ENCODE peak calls at places on chromosome 9, in seven cellular contexts. One of them, this sample, is unnamed.

GRCh38 chr9:107994638-107995037 is 505.1 kb upstream of the KLF4 start:
- DNase-seq in cardiac muscle cell: no peak
- DNase-seq in epithelial cell of esophagus: no peak
- DNase-seq in CD4-positive, alpha-beta T cell: no peak
- DNase-seq in HFF-Myc: no peak
- DNase-seq in A549: no peak
- DNase-seq in AG10803: peak; percentile 49
- DNase-seq in this sample: no peak

GRCh38 chr9:135035781-135036760 is 51.4 kb upstream of the OLFM1 start:
- DNase-seq in cardiac muscle cell: no peak
- DNase-seq in epithelial cell of esophagus: no peak
- DNase-seq in HFF-Myc: no peak
- DNase-seq in CD4-positive, alpha-beta T cell: no peak
- DNase-seq in AG10803: no peak
- DNase-seq in A549: no peak
- DNase-seq in this sample: no peak

GRCh38 chr9:27365977-27366376 is 69.0 kb upstream of the EQTN start:
- DNase-seq in AG10803: peak; percentile 72
- DNase-seq in A549: no peak
- DNase-seq in cardiac muscle cell: no peak
- DNase-seq in epithelial cell of esophagus: no peak
- DNase-seq in HFF-Myc: no peak
- DNase-seq in CD4-positive, alpha-beta T cell: no peak
- DNase-seq in this sample: no peak

GRCh38 chr9:6567140-6567591 is 78.4 kb downstream of the GLDC start:
- DNase-seq in HFF-Myc: peak; percentile 47
- DNase-seq in CD4-positive, alpha-beta T cell: no peak
- DNase-seq in A549: peak; percentile 79
- DNase-seq in epithelial cell of esophagus: peak; percentile 99
- DNase-seq in cardiac muscle cell: no peak
- DNase-seq in AG10803: peak; percentile 88
- DNase-seq in this sample: no peak

GRCh38 chr9:114059047-114059803 is 18.9 kb downstream of the AMBP start:
- DNase-seq in cardiac muscle cell: no peak
- DNase-seq in epithelial cell of esophagus: no peak
- DNase-seq in AG10803: no peak
- DNase-seq in A549: no peak
- DNase-seq in CD4-positive, alpha-beta T cell: no peak
- DNase-seq in HFF-Myc: no peak
- DNase-seq in this sample: no peak

GRCh38 chr9:107809859-107810492 is 320.4 kb upstream of the KLF4 start:
- DNase-seq in A549: peak; percentile 16
- DNase-seq in AG10803: peak; percentile 44
- DNase-seq in HFF-Myc: no peak
- DNase-seq in epithelial cell of esophagus: peak; percentile 84
- DNase-seq in CD4-positive, alpha-beta T cell: no peak
- DNase-seq in cardiac muscle cell: no peak
- DNase-seq in this sample: no peak

GRCh38 chr9:71604197-71605063 is 163.9 kb downstream of the CEMIP2 start:
- DNase-seq in HFF-Myc: peak; percentile 39
- DNase-seq in epithelial cell of esophagus: peak; percentile 75
- DNase-seq in cardiac muscle cell: peak; percentile 85
- DNase-seq in AG10803: peak; percentile 69
- DNase-seq in CD4-positive, alpha-beta T cell: peak; percentile 66
- DNase-seq in A549: peak; percentile 78
- DNase-seq in this sample: no peak

GRCh38 chr9:121675381-121675780 is 23.9 kb downstream of the DAB2IP start:
- DNase-seq in CD4-positive, alpha-beta T cell: no peak
- DNase-seq in epithelial cell of esophagus: no peak
- DNase-seq in cardiac muscle cell: no peak
- DNase-seq in A549: no peak
- DNase-seq in HFF-Myc: no peak
- DNase-seq in AG10803: no peak
- DNase-seq in this sample: no peak

GRCh38 chr9:84975926-84976325 is 306.4 kb downstream of the NTRK2 start:
- DNase-seq in AG10803: no peak
- DNase-seq in epithelial cell of esophagus: no peak
- DNase-seq in A549: no peak
- DNase-seq in CD4-positive, alpha-beta T cell: no peak
- DNase-seq in cardiac muscle cell: no peak
- DNase-seq in HFF-Myc: no peak
- DNase-seq in this sample: no peak

GRCh38 chr9:121699271-121700164 is 48.1 kb downstream of the DAB2IP start:
- DNase-seq in epithelial cell of esophagus: peak; percentile 50
- DNase-seq in cardiac muscle cell: no peak
- DNase-seq in AG10803: peak; percentile 59
- DNase-seq in CD4-positive, alpha-beta T cell: peak; percentile 5
- DNase-seq in HFF-Myc: no peak
- DNase-seq in A549: no peak
- DNase-seq in this sample: no peak

GRCh38 chr9:98455957-98456621 is 200.6 kb upstream of the TBC1D2 start:
- DNase-seq in HFF-Myc: no peak
- DNase-seq in CD4-positive, alpha-beta T cell: no peak
- DNase-seq in AG10803: peak; percentile 71
- DNase-seq in cardiac muscle cell: peak; percentile 15
- DNase-seq in epithelial cell of esophagus: peak; percentile 90
- DNase-seq in A549: no peak
- DNase-seq in this sample: no peak

GRCh38 chr9:133477992-133478850 is 678 bp downstream of the SLC2A6 start:
- DNase-seq in HFF-Myc: no peak
- DNase-seq in epithelial cell of esophagus: peak; percentile 50
- DNase-seq in AG10803: peak; percentile 25
- DNase-seq in cardiac muscle cell: no peak
- DNase-seq in A549: no peak
- DNase-seq in CD4-positive, alpha-beta T cell: no peak
- DNase-seq in this sample: peak; percentile 78

GRCh38 chr9:119701651-119702050 is 332.4 kb upstream of the BRINP1 start:
- DNase-seq in AG10803: no peak
- DNase-seq in HFF-Myc: no peak
- DNase-seq in epithelial cell of esophagus: no peak
- DNase-seq in CD4-positive, alpha-beta T cell: no peak
- DNase-seq in cardiac muscle cell: no peak
- DNase-seq in A549: no peak
- DNase-seq in this sample: no peak

GRCh38 chr9:111952559-111952958 is 55.9 kb downstream of the UGCG start:
- DNase-seq in AG10803: peak; percentile 92
- DNase-seq in HFF-Myc: no peak
- DNase-seq in cardiac muscle cell: no peak
- DNase-seq in epithelial cell of esophagus: peak; percentile 85
- DNase-seq in A549: no peak
- DNase-seq in CD4-positive, alpha-beta T cell: no peak
- DNase-seq in this sample: no peak

GRCh38 chr9:134488251-134488900 is 153.2 kb upstream of the COL5A1 start:
- DNase-seq in CD4-positive, alpha-beta T cell: no peak
- DNase-seq in AG10803: peak; percentile 62
- DNase-seq in cardiac muscle cell: no peak
- DNase-seq in A549: no peak
- DNase-seq in HFF-Myc: no peak
- DNase-seq in epithelial cell of esophagus: no peak
- DNase-seq in this sample: no peak

GRCh38 chr9:81234924-81235610 is 454.3 kb downstream of the TLE1 start:
- DNase-seq in A549: no peak
- DNase-seq in cardiac muscle cell: peak; percentile 35
- DNase-seq in epithelial cell of esophagus: no peak
- DNase-seq in HFF-Myc: no peak
- DNase-seq in CD4-positive, alpha-beta T cell: no peak
- DNase-seq in AG10803: no peak
- DNase-seq in this sample: no peak

GRCh38 chr9:8468048-8468600 is 668.5 kb upstream of the DMAC1 start:
- DNase-seq in epithelial cell of esophagus: no peak
- DNase-seq in HFF-Myc: no peak
- DNase-seq in A549: no peak
- DNase-seq in cardiac muscle cell: no peak
- DNase-seq in CD4-positive, alpha-beta T cell: no peak
- DNase-seq in AG10803: no peak
- DNase-seq in this sample: no peak

GRCh38 chr9:98778711-98779530 is 17.4 kb downstream of the ANKS6 start:
- DNase-seq in cardiac muscle cell: no peak
- DNase-seq in epithelial cell of esophagus: peak; percentile 15
- DNase-seq in HFF-Myc: no peak
- DNase-seq in CD4-positive, alpha-beta T cell: no peak
- DNase-seq in A549: no peak
- DNase-seq in AG10803: no peak
- DNase-seq in this sample: no peak

GRCh38 chr9:72042928-72043327 is 17.5 kb downstream of the C9orf57 start:
- DNase-seq in epithelial cell of esophagus: no peak
- DNase-seq in cardiac muscle cell: no peak
- DNase-seq in AG10803: no peak
- DNase-seq in HFF-Myc: no peak
- DNase-seq in A549: no peak
- DNase-seq in CD4-positive, alpha-beta T cell: no peak
- DNase-seq in this sample: no peak

GRCh38 chr9:35318741-35319140 is 156.9 kb downstream of the UNC13B start:
- DNase-seq in A549: no peak
- DNase-seq in CD4-positive, alpha-beta T cell: no peak
- DNase-seq in AG10803: no peak
- DNase-seq in cardiac muscle cell: no peak
- DNase-seq in HFF-Myc: no peak
- DNase-seq in epithelial cell of esophagus: no peak
- DNase-seq in this sample: no peak

GRCh38 chr9:14438232-14438966 is 124.5 kb upstream of the NFIB start:
- DNase-seq in A549: no peak
- DNase-seq in HFF-Myc: no peak
- DNase-seq in CD4-positive, alpha-beta T cell: no peak
- DNase-seq in AG10803: no peak
- DNase-seq in epithelial cell of esophagus: no peak
- DNase-seq in cardiac muscle cell: no peak
- DNase-seq in this sample: no peak

GRCh38 chr9:68867066-68867465 is 146.8 kb downstream of the PRKACG start:
- DNase-seq in AG10803: no peak
- DNase-seq in CD4-positive, alpha-beta T cell: no peak
- DNase-seq in epithelial cell of esophagus: no peak
- DNase-seq in cardiac muscle cell: no peak
- DNase-seq in HFF-Myc: no peak
- DNase-seq in A549: no peak
- DNase-seq in this sample: no peak

GRCh38 chr9:20040991-20041606 is 252.3 kb upstream of the SLC24A2 start:
- DNase-seq in CD4-positive, alpha-beta T cell: no peak
- DNase-seq in cardiac muscle cell: no peak
- DNase-seq in epithelial cell of esophagus: no peak
- DNase-seq in AG10803: no peak
- DNase-seq in HFF-Myc: no peak
- DNase-seq in A549: no peak
- DNase-seq in this sample: no peak

GRCh38 chr9:18675973-18676372 is 202.0 kb downstream of the ADAMTSL1 start:
- DNase-seq in HFF-Myc: no peak
- DNase-seq in CD4-positive, alpha-beta T cell: no peak
- DNase-seq in AG10803: no peak
- DNase-seq in A549: no peak
- DNase-seq in epithelial cell of esophagus: no peak
- DNase-seq in cardiac muscle cell: no peak
- DNase-seq in this sample: no peak

GRCh38 chr9:35708146-35708545 is 18.4 kb upstream of the TPM2 start:
- DNase-seq in A549: no peak
- DNase-seq in cardiac muscle cell: no peak
- DNase-seq in AG10803: no peak
- DNase-seq in epithelial cell of esophagus: no peak
- DNase-seq in HFF-Myc: no peak
- DNase-seq in CD4-positive, alpha-beta T cell: no peak
- DNase-seq in this sample: no peak

GRCh38 chr9:114412057-114412683 is 24.4 kb upstream of the AKNA start:
- DNase-seq in AG10803: no peak
- DNase-seq in cardiac muscle cell: peak; percentile 33
- DNase-seq in A549: no peak
- DNase-seq in HFF-Myc: no peak
- DNase-seq in epithelial cell of esophagus: no peak
- DNase-seq in CD4-positive, alpha-beta T cell: no peak
- DNase-seq in this sample: no peak

GRCh38 chr9:126690431-126691051 is 76.8 kb downstream of the LMX1B start:
- DNase-seq in cardiac muscle cell: peak; percentile 76
- DNase-seq in epithelial cell of esophagus: peak; percentile 54
- DNase-seq in AG10803: no peak
- DNase-seq in HFF-Myc: no peak
- DNase-seq in A549: peak; percentile 51
- DNase-seq in CD4-positive, alpha-beta T cell: peak; percentile 37
- DNase-seq in this sample: peak; percentile 87
- TF ChIP-seq CTCF in cardiac muscle cell: peak; percentile 71
- TF ChIP-seq CTCF in epithelial cell of esophagus: peak; percentile 73
- TF ChIP-seq CTCF in AG10803: peak; percentile 46
- TF ChIP-seq CTCF in HFF-Myc: peak; percentile 74
- TF ChIP-seq CTCF in A549: peak; percentile 71
- TF ChIP-seq CTCF in CD4-positive, alpha-beta T cell: peak; percentile 64
- TF ChIP-seq CTCF in this sample: peak; percentile 85

DNA sequence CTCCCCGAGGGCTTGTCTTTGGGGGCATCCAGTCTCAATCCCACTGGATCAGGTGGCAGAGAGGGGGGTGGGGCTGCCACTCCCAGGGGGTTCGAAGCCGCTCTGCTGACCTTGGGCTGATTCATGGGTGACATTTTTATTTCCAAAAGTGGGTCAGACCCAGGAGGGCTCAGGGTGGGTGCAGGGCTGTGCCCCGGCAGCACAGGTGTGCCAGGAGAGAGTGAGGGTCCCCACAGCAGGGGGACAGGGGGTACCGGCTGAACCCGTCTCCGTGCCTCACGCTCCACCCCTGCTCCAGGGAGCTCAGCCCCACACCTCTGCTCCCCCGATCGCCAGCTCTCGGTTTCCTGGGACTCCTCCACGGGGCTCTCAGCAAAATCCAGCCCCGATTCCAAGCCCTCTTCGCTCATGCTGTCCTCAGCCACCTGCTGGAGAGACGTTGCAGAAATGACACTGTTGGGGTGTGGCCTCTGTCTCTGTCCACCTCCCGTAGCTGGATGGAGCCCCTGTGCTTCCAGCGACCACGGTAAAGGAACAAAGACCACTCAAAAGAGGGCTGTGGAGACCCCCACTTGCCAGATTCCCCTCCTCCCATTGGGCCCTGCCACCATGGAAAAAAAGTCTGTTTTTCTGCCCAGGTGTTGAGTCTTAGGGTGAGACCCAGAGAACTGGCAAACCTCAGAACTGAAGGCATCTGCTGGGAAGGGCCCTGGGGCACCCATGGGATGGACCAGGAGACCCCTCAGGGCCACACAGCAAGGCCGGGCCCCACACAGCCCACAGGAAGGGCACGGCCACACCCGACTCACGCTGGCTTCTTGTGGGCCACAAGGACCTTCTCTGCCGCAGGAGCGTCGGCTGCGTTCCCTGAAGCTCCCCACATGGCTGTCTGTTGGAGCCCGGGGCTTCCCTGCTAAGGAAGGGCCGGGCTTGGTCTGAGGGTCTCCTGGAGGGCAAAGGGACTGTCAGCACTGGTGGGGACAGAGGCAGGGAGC is 10.6 kb upstream of the QSOX2 start:
- DNase-seq in CD4-positive, alpha-beta T cell: no peak
- DNase-seq in HFF-Myc: no peak
- DNase-seq in A549: peak; percentile 33
- DNase-seq in AG10803: no peak
- DNase-seq in cardiac muscle cell: no peak
- DNase-seq in epithelial cell of esophagus: no peak
- DNase-seq in this sample: no peak
- TF ChIP-seq CTCF in CD4-positive, alpha-beta T cell: no peak
- TF ChIP-seq CTCF in HFF-Myc: peak; percentile 14
- TF ChIP-seq CTCF in A549: no peak
- TF ChIP-seq CTCF in AG10803: peak; percentile 6
- TF ChIP-seq CTCF in cardiac muscle cell: no peak
- TF ChIP-seq CTCF in epithelial cell of esophagus: peak; percentile 28
- TF ChIP-seq CTCF in this sample: no peak

GRCh38 chr9:137113385-137114159 is 961 bp downstream of the DPP7 start:
- DNase-seq in HFF-Myc: no peak
- DNase-seq in CD4-positive, alpha-beta T cell: peak; percentile 34
- DNase-seq in epithelial cell of esophagus: no peak
- DNase-seq in A549: peak; percentile 25
- DNase-seq in cardiac muscle cell: no peak
- DNase-seq in AG10803: peak; percentile 14
- DNase-seq in this sample: no peak
- TF ChIP-seq CTCF in HFF-Myc: no peak
- TF ChIP-seq CTCF in CD4-positive, alpha-beta T cell: no peak
- TF ChIP-seq CTCF in epithelial cell of esophagus: no peak
- TF ChIP-seq CTCF in A549: no peak
- TF ChIP-seq CTCF in cardiac muscle cell: no peak
- TF ChIP-seq CTCF in AG10803: no peak
- TF ChIP-seq CTCF in this sample: no peak

GRCh38 chr9:95379630-95380029 is 62.1 kb upstream of the FANCC start:
- DNase-seq in epithelial cell of esophagus: no peak
- DNase-seq in AG10803: no peak
- DNase-seq in HFF-Myc: no peak
- DNase-seq in A549: peak; percentile 16
- DNase-seq in cardiac muscle cell: no peak
- DNase-seq in CD4-positive, alpha-beta T cell: peak; percentile 4
- DNase-seq in this sample: no peak
- TF ChIP-seq CTCF in epithelial cell of esophagus: no peak
- TF ChIP-seq CTCF in AG10803: no peak
- TF ChIP-seq CTCF in HFF-Myc: no peak
- TF ChIP-seq CTCF in A549: no peak
- TF ChIP-seq CTCF in cardiac muscle cell: no peak
- TF ChIP-seq CTCF in CD4-positive, alpha-beta T cell: peak; percentile 56
- TF ChIP-seq CTCF in this sample: peak; percentile 22